ENCODE peak calls at places on chromosomes 4 and X, in seven cellular contexts. I is neural progenitor cell, N is epithelial cell of esophagus, K is ovary, W is tibial artery, F is pancreas, O is mucosa of descending colon. B is an unnamed sample.

GRCh38 chr4:67727124-67727850 is 26.3 kb upstream of the UBA6 start:
- DNase-seq in F (no peak), K (no peak), N (peak), O (no peak), W (no peak), I (no peak), B (peak)

GRCh38 chr4:101284546-101284945 is 62.8 kb downstream of the PPP3CA start:
- DNase-seq in O (no peak), N (no peak), F (no peak), I (no peak), K (no peak), W (no peak), B (peak)

GRCh38 chrX:8988456-8988855 is 45.5 kb downstream of the FAM9B start:
- DNase-seq in W (peak), F (no peak), K (peak), N (peak), O (no peak), I (peak), B (peak)

GRCh38 chr4:14879643-14880042 is 122.6 kb upstream of the CPEB2 start:
- DNase-seq in F (no peak), O (no peak), I (no peak), K (no peak), N (peak), W (no peak), B (no peak)

GRCh38 chr4:95889662-95890061 is 49.8 kb downstream of the PDHA2 start:
- DNase-seq in W (no peak), K (no peak), N (peak), O (no peak), F (no peak), I (peak), B (peak)

GRCh38 chr4:145299380-145300076 is 119.1 kb upstream of the OTUD4 start:
- DNase-seq in F (no peak), O (no peak), K (no peak), N (peak), I (no peak), W (no peak), B (peak)

GRCh38 chr4:18945464-18945863 is 923.9 kb upstream of the LCORL start:
- DNase-seq in I (no peak), K (no peak), N (no peak), F (no peak), W (no peak), O (no peak), B (no peak)

GRCh38 chr4:7296661-7297335 is 104.5 kb downstream of the SORCS2 start:
- DNase-seq in K (no peak), O (no peak), W (no peak), I (no peak), F (no peak), N (no peak), B (no peak)

GRCh38 chrX:3232262-3232950 is 114.0 kb downstream of the MXRA5 start:
- DNase-seq in I (no peak), W (no peak), O (no peak), K (no peak), F (no peak), N (no peak), B (peak)

GRCh38 chr4:182242793-182243192 is 409 bp upstream of the TENM3 start:
- DNase-seq in O (no peak), N (peak), W (no peak), F (no peak), I (no peak), K (no peak), B (peak)

GRCh38 chrX:131734621-131735020 is 190.7 kb downstream of the OR13H1 start:
- DNase-seq in O (no peak), N (no peak), F (no peak), I (no peak), W (no peak), K (peak), B (peak)
- H3K4me3 ChIP-seq in O (no peak), N (no peak), F (no peak), I (no peak), W (no peak), K (no peak), B (peak)

DNA sequence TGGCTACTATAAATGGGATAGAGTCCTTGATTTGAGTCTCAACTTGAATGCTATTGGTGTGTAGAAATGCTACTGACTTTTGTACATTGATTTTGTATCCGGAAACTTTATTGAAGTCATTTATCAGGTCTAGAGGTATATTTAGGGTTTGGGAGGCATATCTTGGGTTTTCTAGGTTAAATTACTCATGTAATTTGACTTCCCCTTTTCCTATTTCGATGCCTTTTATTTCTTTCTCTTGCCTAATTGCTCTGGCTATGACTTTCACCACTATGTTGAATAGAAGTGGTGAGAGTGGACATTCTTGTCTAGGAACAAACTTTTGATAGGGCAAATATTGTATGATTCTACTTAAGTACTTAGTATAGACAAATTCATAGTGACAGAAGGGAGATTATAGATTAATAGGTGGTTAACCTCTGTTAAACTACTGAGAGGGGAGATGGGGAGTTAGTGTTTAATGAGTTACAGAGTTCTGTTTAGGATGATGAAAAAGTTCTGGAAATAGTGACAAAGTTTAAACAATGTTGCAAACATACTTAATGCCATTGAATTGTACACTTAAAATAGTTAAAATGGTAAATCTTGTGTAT is 22.8 kb upstream of the HSPA4L start:
- DNase-seq in I (no peak), O (no peak), K (no peak), N (no peak), F (no peak), W (no peak), B (no peak)
- TF ChIP-seq CTCF in I (no peak), O (no peak), K (no peak), N (no peak), F (no peak), W (no peak), B (no peak)

GRCh38 chr4:66564901-66565648 is 894.8 kb upstream of the EPHA5 start:
- DNase-seq in W (no peak), I (no peak), F (no peak), O (no peak), K (no peak), N (peak), B (peak)
- H3K4me3 ChIP-seq in W (peak), I (no peak), F (no peak), O (no peak), K (no peak), N (no peak), B (no peak)

GRCh38 chrX:81957318-81957717 is 755.4 kb downstream of the SH3BGRL start:
- DNase-seq in N (no peak), O (no peak), I (no peak), W (no peak), F (no peak), K (no peak), B (no peak)

DNA sequence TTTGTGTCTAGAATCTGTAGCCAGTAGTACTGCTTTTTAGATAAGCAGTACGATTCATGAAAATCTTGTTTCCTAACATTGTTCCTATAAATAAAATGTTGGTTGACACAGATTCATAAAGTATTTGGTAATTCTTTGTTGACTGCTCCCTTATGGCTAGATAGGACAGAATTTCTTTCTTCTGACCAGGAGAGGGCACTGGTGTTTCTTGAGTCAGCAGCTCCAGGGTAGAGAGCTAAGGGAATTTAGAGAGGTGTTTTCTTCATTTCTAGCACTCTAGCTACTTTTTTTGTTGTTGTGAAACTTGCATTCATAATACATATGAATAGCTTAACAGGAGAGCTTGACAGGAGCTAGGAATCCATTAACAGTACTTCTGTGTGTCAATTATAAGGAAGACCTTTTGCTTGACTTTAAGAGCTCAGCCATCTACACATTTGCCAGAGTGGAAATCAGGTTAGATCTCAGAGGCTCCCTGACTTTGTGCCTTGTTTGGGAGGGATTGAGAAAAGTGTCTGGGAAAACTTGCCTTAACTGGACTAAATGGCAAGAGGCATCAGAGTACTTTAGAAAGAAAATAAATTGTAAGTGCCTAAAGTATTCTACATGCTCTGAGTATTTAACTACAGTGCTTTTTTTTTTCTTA is 756.1 kb downstream of the SH3BGRL start:
- DNase-seq in W (no peak), O (no peak), I (peak), F (no peak), N (peak), K (no peak), B (no peak)
- TF ChIP-seq CTCF in W (peak), O (no peak), I (peak), F (no peak), N (no peak), K (no peak), B (no peak)